ENCODE peak calls at places on chromosomes 2 and 18, in six cellular contexts. Z is H9, I is IMR-90, N is neuronal stem cell, T is H1, Q is mesenchymal stem cell. Y is an unnamed sample.

GRCh38 chr2:104690255-104690999 is 163.5 kb upstream of the POU3F3 start:
- DNase-seq in I (no peak), T (no peak), N (no peak), Q (no peak), Z (no peak), Y (no peak)

GRCh38 chr2:134173338-134174016 is 80.4 kb upstream of the MGAT5 start:
- DNase-seq in I (no peak), Z (no peak), T (no peak), N (no peak), Q (no peak), Y (no peak)

GRCh38 chr18:12911025-12911927 is 27.2 kb upstream of the PTPN2 start:
- DNase-seq in Q (no peak), T (peak; percentile 52), N (no peak), I (no peak), Z (peak; percentile 62), Y (no peak)

GRCh38 chr18:59554796-59555195 is 142.4 kb downstream of the CCBE1 start:
- DNase-seq in T (no peak), N (no peak), I (no peak), Q (no peak), Z (no peak), Y (peak; percentile 90)

GRCh38 chr18:22572321-22572720 is 154.6 kb upstream of the CTAGE1 start:
- DNase-seq in Q (no peak), Z (no peak), I (no peak), N (no peak), T (no peak), Y (no peak)

GRCh38 chr2:110834134-110834827 is 101.9 kb downstream of the ACOXL start:
- DNase-seq in I (no peak), Q (no peak), Z (no peak), T (no peak), N (no peak), Y (no peak)

GRCh38 chr2:54103454-54104314 is 11.7 kb upstream of the ACYP2 start:
- DNase-seq in Z (peak; percentile 80), N (no peak), I (peak; percentile 54), T (no peak), Q (peak; percentile 16), Y (peak; percentile 36)

GRCh38 chr2:200406379-200406778 is 99.9 kb downstream of the SPATS2L start:
- DNase-seq in N (no peak), I (peak; percentile 24), Z (no peak), T (no peak), Q (peak; percentile 56), Y (no peak)

GRCh38 chr18:60892855-60893254 is 440.4 kb upstream of the CDH20 start:
- DNase-seq in I (no peak), T (no peak), N (no peak), Q (peak; percentile 51), Z (no peak), Y (peak; percentile 93)

GRCh38 chr18:31371970-31372369 is 4.6 kb upstream of the DSG4 start:
- DNase-seq in Z (no peak), N (no peak), Q (no peak), I (no peak), T (no peak), Y (no peak)

GRCh38 chr2:142472382-142472781 is 341.6 kb upstream of the LRP1B start:
- DNase-seq in T (no peak), I (no peak), Q (no peak), N (no peak), Z (no peak), Y (no peak)

GRCh38 chr2:164867779-164868397 is 26.3 kb upstream of the COBLL1 start:
- DNase-seq in T (no peak), Q (no peak), N (no peak), I (no peak), Z (no peak), Y (no peak)

GRCh38 chr2:888906-889566 is 61.6 kb upstream of the SNTG2 start:
- DNase-seq in N (no peak), I (no peak), Q (no peak), T (peak; percentile 39), Z (peak; percentile 20), Y (no peak)

GRCh38 chr2:160368988-160369935 is 124.3 kb downstream of the RBMS1 start:
- DNase-seq in N (no peak), I (peak; percentile 46), Z (no peak), Q (no peak), T (no peak), Y (peak; percentile 49)

GRCh38 chr2:70855679-70856078 is 20.1 kb upstream of the CD207 start:
- DNase-seq in Q (no peak), N (no peak), I (peak; percentile 13), Z (no peak), T (no peak), Y (no peak)

GRCh38 chr2:185279999-185280398 is 458.6 kb upstream of the FSIP2 start:
- DNase-seq in Z (no peak), I (peak; percentile 3), N (no peak), Q (peak; percentile 37), T (no peak), Y (no peak)

GRCh38 chr18:32899819-32900218 is 127.0 kb upstream of the KLHL14 start:
- DNase-seq in I (peak; percentile 4), T (no peak), Z (no peak), Q (no peak), N (no peak), Y (no peak)

GRCh38 chr2:5521462-5521861 is 170.7 kb upstream of the SOX11 start:
- DNase-seq in N (no peak), Z (no peak), T (no peak), I (no peak), Q (peak; percentile 8), Y (no peak)

GRCh38 chr2:5515693-5516092 is 176.5 kb upstream of the SOX11 start:
- DNase-seq in T (no peak), Z (no peak), Q (no peak), N (no peak), I (no peak), Y (no peak)

GRCh38 chr2:5524551-5524950 is 167.6 kb upstream of the SOX11 start:
- DNase-seq in N (no peak), Z (no peak), T (no peak), I (no peak), Q (no peak), Y (no peak)

GRCh38 chr2:5520352-5520996 is 171.7 kb upstream of the SOX11 start:
- DNase-seq in T (no peak), I (peak; percentile 4), Z (no peak), Q (peak; percentile 64), N (no peak), Y (no peak)
- H3K14ac ChIP-seq in T (no peak overlapping the region), I (no peak overlapping the region), Z (no peak overlapping the region), Q (no peak overlapping the region), N (no peak overlapping the region), Y (no peak overlapping the region)

GRCh38 chr18:10046178-10046807 is 132.5 kb downstream of the VAPA start:
- DNase-seq in Q (no peak), N (no peak), T (no peak), Z (no peak), I (no peak), Y (no peak)
- H3K9ac ChIP-seq in Q (no peak overlapping the region), N (no peak overlapping the region), T (no peak overlapping the region), Z (no peak overlapping the region), I (no peak overlapping the region), Y (no peak overlapping the region)

GRCh38 chr2:203869207-203869606 is 1.6 kb downstream of the CTLA4 start:
- DNase-seq in Z (no peak), N (no peak), Q (no peak), I (no peak), T (no peak), Y (no peak)
- H3K4me1 ChIP-seq in Z (no peaks in the 10 kb centered on the region), N (no peaks in the 10 kb centered on the region), Q (no peaks in the 10 kb centered on the region), I (no peaks in the 10 kb centered on the region), T (no peaks in the 10 kb centered on the region), Y (no peaks in the 10 kb centered on the region)

DNA sequence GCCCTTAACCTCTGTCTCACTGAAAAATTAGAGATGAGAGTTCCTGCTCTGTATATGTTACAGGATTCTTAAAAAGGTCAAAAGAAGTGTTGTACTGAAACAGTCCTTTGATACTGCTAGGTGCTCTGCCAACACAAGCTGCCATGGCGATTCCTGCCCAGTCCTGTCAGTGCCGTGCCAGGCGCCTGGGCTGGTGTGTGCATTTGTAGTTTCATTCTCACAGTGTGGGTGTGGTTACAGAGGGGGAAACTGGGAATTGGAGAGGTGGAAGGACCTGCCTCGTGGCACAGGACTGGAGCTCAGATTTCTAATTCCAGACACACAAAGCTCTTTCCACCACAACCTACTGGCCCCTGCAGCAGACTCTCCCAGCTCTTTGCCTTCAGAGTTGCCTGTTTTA is 122.3 kb upstream of the RAB6C start:
- DNase-seq in T (no peak), I (no peak), Q (no peak), N (no peak), Z (no peak), Y (no peak)
- H3K14ac ChIP-seq in T (no peak overlapping the region), I (no peak overlapping the region), Q (no peak overlapping the region), N (no peak overlapping the region), Z (no peak overlapping the region), Y (no peak overlapping the region)

Y was measured in trophoblast cell.